ENCODE peak calls at places on chromosome 14, in eight cellular contexts. I is nephron progenitor cell, T is osteocyte, N is retinal pigment epithelial cell, B is kidney epithelial cell, E is bronchial epithelial cell, U is transverse colon, Q is lower leg skin. Y is an unnamed sample.

GRCh38 chr14:58794993-58795762 is 157.4 kb downstream of the DACT1 start:
- DNase-seq in E (no peak), T (no peak), Q (no peak), I (no peak), N (no peak), B (no peak), U (no peak), Y (no peak)

GRCh38 chr14:43956741-43957140 is 550.3 kb downstream of the FSCB start:
- DNase-seq in Q (no peak), N (no peak), E (no peak), I (no peak), T (no peak), B (no peak), U (no peak), Y (no peak)

GRCh38 chr14:85334316-85334715 is 195.6 kb upstream of the FLRT2 start:
- DNase-seq in N (no peak), I (no peak), T (no peak), B (no peak), E (no peak), U (no peak), Q (no peak), Y (no peak)

GRCh38 chr14:99731536-99732435 is 47.7 kb downstream of the CYP46A1 start:
- DNase-seq in U (peak; percentile 11), B (no peak), T (no peak), Q (peak; percentile 85), E (no peak), N (no peak), I (peak; percentile 26), Y (peak; percentile 17)

GRCh38 chr14:92880851-92881250 is 42.1 kb upstream of the CHGA start:
- DNase-seq in T (no peak), Q (no peak), E (peak; percentile 72), N (no peak), I (no peak), U (no peak), B (no peak), Y (no peak)

GRCh38 chr14:64841121-64841611 is 38.5 kb downstream of the SPTB start:
- DNase-seq in B (peak; percentile 60), E (peak; percentile 66), Q (peak; percentile 46), U (no peak), N (peak; percentile 27), I (peak; percentile 54), T (no peak), Y (no peak)

GRCh38 chr14:65239143-65239672 is 136.9 kb upstream of the MAX start:
- DNase-seq in B (no peak), U (peak; percentile 59), I (no peak), Q (peak; percentile 79), T (no peak), E (peak; percentile 22), N (no peak), Y (no peak)

GRCh38 chr14:23483216-23483854 is 13.8 kb downstream of the NGDN start:
- DNase-seq in I (peak; percentile 63), Q (no peak), U (no peak), T (no peak), B (no peak), E (no peak), N (no peak), Y (peak; percentile 77)

GRCh38 chr14:39956372-39956771 is 524.1 kb upstream of the FBXO33 start:
- DNase-seq in Q (no peak), I (no peak), E (no peak), U (no peak), N (no peak), T (no peak), B (no peak), Y (no peak)

GRCh38 chr14:20190596-20190995 is at the start of gene OR11G2:
- DNase-seq in U (no peak), I (no peak), B (no peak), E (no peak), T (no peak), N (no peak), Q (no peak), Y (no peak)
- TF ChIP-seq CTCF in U (no peak), I (no peak), B (no peak), E (no peak), T (no peak), N (no peak), Q (no peak), Y (no peak)

GRCh38 chr14:61140271-61140670 is 140.9 kb downstream of the TMEM30B start:
- DNase-seq in U (no peak), I (no peak), B (no peak), Q (no peak), E (no peak), T (no peak), N (no peak), Y (no peak)

GRCh38 chr14:61140872-61141271 is 140.3 kb downstream of the TMEM30B start:
- DNase-seq in T (no peak), I (no peak), B (peak; percentile 49), Q (no peak), U (no peak), E (peak; percentile 71), N (no peak), Y (no peak)

DNA sequence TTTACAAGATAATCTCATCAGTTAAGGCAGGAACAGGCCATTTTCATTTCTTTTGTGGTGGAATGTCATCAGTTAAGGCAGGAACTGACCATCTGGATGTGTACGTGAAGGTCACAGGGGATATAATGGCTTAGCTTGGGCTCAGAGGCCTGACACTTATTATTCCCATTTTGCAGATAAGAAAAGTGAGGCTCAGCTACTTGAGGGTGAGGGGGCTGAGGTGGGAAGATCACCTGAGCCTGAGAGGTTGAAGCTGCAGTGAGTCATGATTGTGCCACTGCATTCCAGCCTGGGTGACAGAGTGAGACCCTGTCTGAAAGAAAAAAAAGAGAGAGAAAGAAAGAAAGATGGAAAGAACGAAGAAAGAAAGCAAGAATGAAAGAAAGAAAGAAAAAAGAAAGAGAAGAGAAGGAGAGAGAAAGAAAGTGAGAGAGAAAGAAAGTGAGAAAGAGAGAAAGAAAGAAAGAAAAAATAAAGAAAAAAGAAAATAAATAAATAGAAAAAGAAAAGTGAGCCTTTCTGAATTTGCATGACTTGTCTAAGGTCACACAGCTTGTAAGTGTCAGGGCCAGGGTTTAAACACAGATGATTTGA is 142.0 kb downstream of the TMEM30B start:
- DNase-seq in B (no peak), T (no peak), E (no peak), N (no peak), U (no peak), Q (no peak), I (no peak), Y (no peak)
- TF ChIP-seq CTCF in B (no peak), T (no peak), E (no peak), N (no peak), U (no peak), Q (no peak), I (no peak), Y (no peak)

DNA sequence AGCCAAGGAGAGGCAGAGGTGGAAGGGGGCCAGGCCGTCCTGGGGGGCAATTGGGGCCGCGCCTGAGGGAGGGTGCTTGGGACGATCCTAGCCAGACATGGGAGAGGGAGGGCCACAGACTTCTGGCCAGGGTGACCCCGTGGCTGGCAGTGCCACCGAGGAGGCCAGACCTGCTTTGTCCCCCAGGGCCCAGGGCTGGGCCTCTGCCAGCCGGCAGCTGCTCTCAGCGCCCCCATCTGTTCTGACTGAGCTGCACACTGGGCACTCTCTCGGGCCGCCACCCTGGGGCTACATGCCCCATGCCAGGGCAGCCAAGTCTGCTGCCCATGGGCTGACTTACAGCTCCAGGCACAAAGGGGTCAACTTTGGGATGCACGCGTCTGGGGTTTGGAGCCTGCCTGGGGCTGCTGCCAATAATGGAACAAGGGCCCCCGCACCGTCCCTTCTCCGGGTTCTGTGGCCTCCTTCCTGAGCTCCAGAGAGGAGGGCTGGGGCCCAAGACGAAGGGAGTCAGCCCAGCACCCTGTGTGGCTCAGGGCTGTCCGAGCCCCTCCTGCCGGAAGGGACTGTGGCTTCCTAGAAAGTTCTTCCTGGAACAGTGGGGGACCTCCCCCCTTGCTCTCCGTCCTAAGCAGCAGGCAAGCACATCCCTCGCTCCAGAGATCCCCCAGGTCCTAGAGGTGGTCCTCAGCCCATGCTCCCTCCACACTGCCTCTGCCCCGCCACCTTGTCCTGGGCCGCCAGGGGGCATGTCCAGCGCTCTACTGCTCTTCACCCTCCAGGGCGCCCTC is 1.1 kb downstream of the ADSS1 start:
- DNase-seq in E (no peak), T (no peak), N (no peak), U (peak; percentile 37), I (peak; percentile 63), B (no peak), Q (no peak), Y (peak; percentile 60)
- TF ChIP-seq CTCF in E (peak; percentile 63), T (peak; percentile 4), N (peak; percentile 52), U (no peak), I (peak; percentile 41), B (peak; percentile 44), Q (no peak), Y (no peak)

GRCh38 chr14:66657780-66658179 is 149.8 kb downstream of the GPHN start:
- DNase-seq in T (no peak), I (no peak), N (no peak), Q (no peak), E (no peak), U (no peak), B (no peak), Y (no peak)

GRCh38 chr14:66662374-66662773 is 154.4 kb downstream of the GPHN start:
- DNase-seq in T (no peak), E (peak; percentile 20), B (no peak), I (no peak), Q (no peak), U (no peak), N (no peak), Y (no peak)
- TF ChIP-seq CTCF in T (peak; percentile 36), E (peak; percentile 43), B (peak; percentile 31), I (peak; percentile 26), Q (no peak), U (peak; percentile 17), N (peak; percentile 61), Y (peak; percentile 34)

GRCh38 chr14:54488318-54488645 is 498 bp downstream of the GMFB start:
- DNase-seq in B (no peak), N (no peak), E (peak; percentile 17), Q (no peak), T (no peak), I (no peak), U (no peak), Y (no peak)
- TF ChIP-seq CTCF in B (peak; percentile 24), N (peak; percentile 18), E (peak; percentile 23), Q (no peak), T (no peak), I (no peak), U (no peak), Y (peak; percentile 42)

GRCh38 chr14:105971593-105972500 is 445.5 kb downstream of the TMEM121 start:
- DNase-seq in Q (peak; percentile 66), T (no peak), N (no peak), E (no peak), I (no peak), U (no peak), B (no peak), Y (no peak)

GRCh38 chr14:105978618-105979295 is 452.4 kb downstream of the TMEM121 start:
- DNase-seq in T (no peak), Q (peak; percentile 78), U (no peak), B (no peak), N (no peak), E (no peak), I (no peak), Y (no peak)

GRCh38 chr14:105980224-105980623 is 453.8 kb downstream of the TMEM121 start:
- DNase-seq in T (no peak), E (no peak), N (no peak), I (no peak), U (no peak), B (no peak), Q (peak; percentile 45), Y (no peak)

GRCh38 chr14:105979446-105979845 is 453.1 kb downstream of the TMEM121 start:
- DNase-seq in N (no peak), I (no peak), B (no peak), T (no peak), U (no peak), Q (no peak), E (no peak), Y (no peak)

GRCh38 chr14:105974902-105975301 is 448.5 kb downstream of the TMEM121 start:
- DNase-seq in B (no peak), Q (peak; percentile 84), E (no peak), T (no peak), U (peak; percentile 19), N (no peak), I (no peak), Y (no peak)
- TF ChIP-seq CTCF in B (no peak), Q (no peak), E (no peak), T (no peak), U (peak; percentile 5), N (no peak), I (no peak), Y (no peak)

Y was measured in glutamatergic neuron.